ENCODE peak calls at places on chromosomes 7 and 10, in ten cellular contexts. R is NCI-H524; G is kidney tubule cell; W is activated T-cell treated with anti-CD3 and anti-CD28 coated beads, Interleukin-2, amount 50 U/mL, for 1 hour; K is lung; P is stimulated activated CD4-positive, alpha-beta T cell treated with anti-CD3 and anti-CD28 coated beads, Interleukin-15, amount 100 ng/mL, for 24 hours; B is RCC 7860; F is AG08395; H is left ventricle myocardium inferior; T is GM04503. L is an unnamed sample.

GRCh38 chr7:88759216-88759955 is at the start of gene ZNF804B:
- DNase-seq in R (peak), G (peak), W (no peak), K (no peak), P (peak), B (no peak), F (no peak), H (peak), T (no peak), L (no peak)

GRCh38 chr7:32191296-32191695 is 121.1 kb upstream of the PDE1C start:
- DNase-seq in R (no peak), G (peak), W (no peak), K (no peak), P (no peak), B (peak), F (no peak), H (no peak), T (no peak), L (no peak)

GRCh38 chr10:101570764-101571572 is 17.1 kb downstream of the POLL start:
- DNase-seq in R (no peak), G (no peak), W (no peak), K (no peak), P (no peak), B (no peak), F (peak), H (no peak), T (no peak), L (no peak)

GRCh38 chr10:9781681-9782080 is 1236.0 kb upstream of the CELF2 start:
- DNase-seq in R (no peak), G (peak), W (no peak), K (no peak), P (no peak), B (no peak), F (peak), H (no peak), T (no peak), L (no peak)

GRCh38 chr7:28328161-28328560 is 84.2 kb upstream of the CREB5 start:
- DNase-seq in R (no peak), G (no peak), W (no peak), K (no peak), P (no peak), B (no peak), F (no peak), H (no peak), T (no peak), L (no peak)

GRCh38 chr7:50721661-50722259 is 60.9 kb downstream of the GRB10 start:
- DNase-seq in R (no peak), G (peak), W (no peak), K (no peak), P (no peak), B (no peak), F (no peak), H (peak), T (no peak), L (no peak)

GRCh38 chr7:134427896-134428295 is 31.0 kb downstream of the AKR1B1 start:
- DNase-seq in R (no peak), G (no peak), W (no peak), K (no peak), P (no peak), B (no peak), F (no peak), H (no peak), T (peak), L (no peak)

GRCh38 chr7:44264221-44264956 is 61.0 kb downstream of the CAMK2B start:
- DNase-seq in R (peak), G (peak), W (no peak), K (no peak), P (no peak), B (no peak), F (no peak), H (no peak), T (no peak), L (no peak)

GRCh38 chr7:31192996-31193395 is 140.9 kb downstream of the ADCYAP1R1 start:
- DNase-seq in R (peak), G (peak), W (no peak), K (peak), P (peak), B (peak), F (peak), H (peak), T (no peak), L (peak)

GRCh38 chr10:84340632-84341537 is 12.5 kb downstream of the CCSER2 start:
- DNase-seq in R (no peak), G (no peak), W (no peak), K (no peak), P (no peak), B (no peak), F (no peak), H (no peak), T (no peak), L (no peak)

GRCh38 chr10:57142925-57143576 is 782.0 kb upstream of the ZWINT start:
- DNase-seq in R (no peak), G (no peak), W (no peak), K (no peak), P (no peak), B (no peak), F (no peak), H (no peak), T (no peak), L (no peak)

GRCh38 chr7:102450242-102450641 is 14.4 kb downstream of the ALKBH4 start:
- DNase-seq in R (peak), G (no peak), W (peak), K (no peak), P (peak), B (peak), F (no peak), H (no peak), T (no peak), L (no peak)

GRCh38 chr10:94608530-94608929 is 62.9 kb downstream of the HELLS start:
- DNase-seq in R (no peak), G (no peak), W (no peak), K (no peak), P (no peak), B (no peak), F (no peak), H (no peak), T (no peak), L (no peak)